ENCODE peak calls at places on chromosomes 2 and 18, in six cellular contexts. G is kidney, X is left ventricle myocardium inferior, J is thyroid gland, S is lower lobe of right lung, U is type B pancreatic cell. T is an unnamed sample.

GRCh38 chr2:190382851-190383250 is 25.3 kb upstream of the MFSD6 start:
- DNase-seq in G (no peak), X (no peak), J (peak), S (no peak), U (no peak), T (no peak)

GRCh38 chr2:177599072-177599688 is 206.6 kb downstream of the AGPS start:
- DNase-seq in G (no peak), X (no peak), J (no peak), S (no peak), U (no peak), T (no peak)

GRCh38 chr2:23322813-23323212 is 62.2 kb upstream of the KLHL29 start:
- DNase-seq in G (no peak), X (no peak), J (no peak), S (no peak), U (no peak), T (no peak)

GRCh38 chr18:44754567-44754966 is 73.9 kb downstream of the SETBP1 start:
- DNase-seq in G (no peak), X (no peak), J (no peak), S (no peak), U (no peak), T (no peak)

GRCh38 chr18:63120541-63121059 is 199.0 kb downstream of the BCL2 start:
- DNase-seq in G (no peak), X (no peak), J (no peak), S (no peak), U (no peak), T (no peak)

GRCh38 chr2:138373993-138374408 is 127.6 kb upstream of the SPOPL start:
- DNase-seq in G (no peak), X (no peak), J (no peak), S (no peak), U (no peak), T (no peak)

GRCh38 chr18:58565021-58565420 is 63.9 kb downstream of the ALPK2 start:
- DNase-seq in G (no peak), X (no peak), J (no peak), S (no peak), U (no peak), T (no peak)

GRCh38 chr18:78144669-78145068 is 834.9 kb upstream of the SALL3 start:
- DNase-seq in G (no peak), X (no peak), J (peak), S (no peak), U (no peak), T (no peak)

GRCh38 chr2:228318218-228318617 is 136.7 kb upstream of the SPHKAP start:
- DNase-seq in G (no peak), X (no peak), J (no peak), S (no peak), U (no peak), T (peak)
- TF ChIP-seq CTCF in G (peak), X (peak), J (no peak), S (peak), U (peak), T (peak)

DNA sequence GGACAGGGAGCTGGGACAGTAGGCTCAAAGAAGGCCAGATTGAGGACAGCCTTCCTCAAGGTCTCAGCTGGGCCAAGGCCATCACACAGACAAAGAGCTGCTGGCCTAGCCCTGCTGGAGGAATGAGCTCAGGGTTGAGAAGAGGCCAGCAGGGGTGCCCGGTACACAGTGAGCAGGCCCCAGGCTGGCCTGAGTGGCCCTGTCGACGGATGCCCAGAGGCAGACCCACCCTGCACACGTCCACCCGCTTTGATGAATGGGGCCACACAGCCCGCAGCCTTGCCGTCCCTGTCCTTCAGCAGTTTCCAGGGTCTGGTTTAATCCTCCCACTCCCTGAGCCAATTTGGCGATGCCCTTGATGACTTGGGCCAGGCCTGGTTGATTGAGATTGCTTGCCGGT is 141.5 kb downstream of the CTIF start:
- DNase-seq in G (peak), X (no peak), J (no peak), S (no peak), U (no peak), T (no peak)
- TF ChIP-seq CTCF in G (no peak), X (no peak), J (no peak), S (no peak), U (no peak), T (no peak)

DNA sequence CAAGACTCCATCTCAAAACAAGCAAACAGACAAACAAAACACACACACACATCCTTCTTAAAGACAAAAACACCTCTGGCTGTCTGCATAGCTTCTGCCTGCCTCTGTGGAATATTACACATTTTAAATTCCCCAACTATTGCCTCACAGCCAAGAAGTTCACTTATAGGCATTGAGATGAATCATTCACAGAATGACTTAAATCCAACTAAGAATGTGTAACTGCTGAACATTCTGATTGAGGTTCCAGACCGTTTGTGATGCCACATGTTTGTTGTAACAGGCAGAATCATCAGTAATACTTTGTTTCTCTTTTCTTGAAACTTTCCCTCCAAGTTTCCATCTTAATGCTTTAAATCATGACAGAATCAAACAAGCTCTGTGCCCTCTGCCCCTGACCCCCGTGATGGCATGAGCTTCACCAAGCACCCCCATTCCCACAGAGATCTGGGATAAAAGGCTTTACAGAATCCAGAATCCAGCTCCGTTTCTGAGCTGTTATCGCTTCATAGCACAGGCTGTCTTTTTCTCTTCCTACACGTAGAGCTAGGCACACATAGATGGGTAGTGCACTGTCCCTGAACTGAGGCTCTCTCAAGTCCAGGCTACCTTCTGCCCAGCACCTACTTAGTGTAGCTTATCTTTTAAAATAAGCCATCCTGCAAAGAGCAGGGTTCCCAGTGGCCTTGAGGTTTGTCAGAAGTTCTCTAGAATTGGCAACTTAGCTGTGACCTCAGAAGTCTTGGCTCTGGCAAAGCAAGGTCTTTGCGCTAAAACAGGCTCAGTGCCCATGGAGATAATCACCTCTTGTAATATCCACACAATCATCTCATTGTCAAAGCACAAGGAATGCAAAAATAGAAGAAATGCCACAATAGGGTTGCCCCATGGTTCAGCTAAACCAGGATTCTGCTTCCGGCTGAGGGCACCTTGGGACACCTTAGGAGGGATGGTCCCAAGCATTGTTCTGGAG is 32.9 kb downstream of the EPAS1 start:
- DNase-seq in G (no peak), X (no peak), J (no peak), S (no peak), U (no peak), T (no peak)
- TF ChIP-seq CTCF in G (no peak), X (no peak), J (no peak), S (no peak), U (no peak), T (no peak)

GRCh38 chr18:80132196-80132812 is 23.2 kb downstream of the ADNP2 start:
- DNase-seq in G (no peak), X (no peak), J (no peak), S (no peak), U (no peak), T (no peak)
- TF ChIP-seq CTCF in G (no peak), X (no peak), J (no peak), S (no peak), U (no peak), T (no peak)

DNA sequence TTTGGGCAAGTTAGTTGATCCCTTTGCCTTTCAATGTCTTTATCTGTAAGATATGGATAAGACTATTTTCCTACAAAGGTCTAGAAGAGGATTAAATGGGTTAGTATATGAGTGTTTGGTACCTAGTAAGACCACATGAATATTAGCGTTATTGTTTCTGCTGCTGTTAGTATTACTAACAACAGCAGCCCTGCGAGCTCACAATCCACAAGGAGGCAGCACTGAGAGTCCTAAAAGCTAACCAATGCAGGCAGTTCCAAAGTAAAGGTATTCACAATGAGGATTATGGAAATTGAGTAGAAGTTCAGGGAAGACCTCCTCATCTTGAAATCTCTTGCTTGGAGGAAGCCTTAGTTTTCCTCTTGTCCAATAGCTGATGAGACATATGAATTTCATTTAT is 248.9 kb downstream of the TDRD15 start:
- DNase-seq in G (no peak), X (no peak), J (no peak), S (no peak), U (no peak), T (no peak)
- TF ChIP-seq CTCF in G (peak), X (peak), J (no peak), S (peak), U (peak), T (peak)

DNA sequence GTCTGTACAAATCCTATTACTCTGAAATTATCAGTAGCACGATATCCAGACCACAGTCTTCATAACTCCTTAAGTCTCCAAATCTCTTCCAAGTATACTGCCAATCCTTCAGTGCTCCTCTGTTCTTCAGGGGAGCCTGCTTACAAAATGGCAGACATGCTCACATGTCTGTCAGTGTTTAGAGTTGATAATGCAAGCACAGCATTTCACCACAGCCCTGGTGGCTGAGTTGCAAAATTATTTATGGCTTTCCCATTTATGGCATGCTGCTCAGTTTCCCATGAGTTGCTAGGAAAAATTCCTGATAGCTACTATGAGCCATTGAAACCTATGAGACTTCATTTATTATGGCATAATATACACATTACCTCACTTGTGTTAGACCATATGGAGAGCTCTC is 448.7 kb upstream of the TCF4 start:
- DNase-seq in G (no peak), X (no peak), J (no peak), S (no peak), U (no peak), T (no peak)
- TF ChIP-seq CTCF in G (no peak), X (no peak), J (no peak), S (no peak), U (no peak), T (no peak)

GRCh38 chr2:127790694-127791529 is 20.1 kb downstream of the WDR33 start:
- DNase-seq in G (no peak), X (no peak), J (no peak), S (no peak), U (no peak), T (no peak)

GRCh38 chr2:127786048-127786809 is 24.7 kb downstream of the WDR33 start:
- DNase-seq in G (no peak), X (no peak), J (no peak), S (no peak), U (no peak), T (no peak)

DNA sequence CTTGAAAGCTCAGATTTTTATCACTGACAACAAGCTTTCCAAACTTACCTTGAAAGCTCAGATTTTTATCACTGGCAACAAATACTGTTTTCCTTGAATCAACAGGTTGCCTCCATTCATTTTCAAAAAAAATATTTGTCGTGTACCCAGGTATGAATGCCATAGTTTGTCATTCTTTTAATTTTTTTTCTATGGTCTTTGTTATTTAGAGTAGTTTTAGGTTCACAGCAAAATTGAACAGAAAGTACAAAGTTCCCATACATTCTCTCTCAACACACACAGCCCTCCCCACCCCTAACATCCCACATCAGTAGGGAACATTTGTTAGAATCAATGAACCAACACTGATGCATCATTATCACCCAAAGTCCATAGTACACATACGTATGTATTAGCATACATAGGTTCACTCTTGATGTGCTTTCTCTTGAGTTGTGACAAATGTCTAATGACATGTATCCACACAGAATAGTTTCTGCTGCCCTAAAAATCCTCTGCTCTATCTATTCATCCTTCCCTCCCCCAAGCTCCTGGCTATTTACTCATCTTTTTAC is 25.9 kb downstream of the WDR33 start:
- DNase-seq in G (no peak), X (no peak), J (no peak), S (no peak), U (no peak), T (no peak)
- TF ChIP-seq CTCF in G (no peak), X (no peak), J (no peak), S (no peak), U (no peak), T (no peak)

DNA sequence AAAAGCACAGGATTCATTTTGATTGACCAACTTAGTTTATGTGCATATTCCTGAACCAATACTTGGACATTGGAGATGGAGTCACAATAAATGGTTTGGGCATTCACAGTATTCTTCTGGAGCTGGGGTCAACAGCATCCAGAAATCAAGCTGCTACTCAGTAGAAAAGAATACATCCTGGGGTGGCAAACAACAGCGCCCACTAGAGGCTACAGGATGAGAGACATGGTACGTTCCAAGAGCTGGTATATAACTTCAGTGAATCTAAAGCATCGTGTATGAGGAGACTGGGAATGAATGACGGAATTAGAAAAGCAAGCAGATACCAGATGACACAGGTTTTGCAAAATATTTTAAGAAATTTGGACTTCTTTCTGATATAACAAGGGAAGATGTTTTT is 142.9 kb upstream of the FIGN start:
- DNase-seq in G (no peak), X (no peak), J (peak), S (no peak), U (no peak), T (peak)
- TF ChIP-seq CTCF in G (peak), X (peak), J (no peak), S (peak), U (peak), T (peak)

GRCh38 chr2:84458436-84459027 is 548 bp downstream of the SUCLG1 start:
- DNase-seq in G (no peak), X (no peak), J (peak), S (no peak), U (no peak), T (no peak)
- TF ChIP-seq CTCF in G (no peak), X (no peak), J (no peak), S (no peak), U (no peak), T (no peak)

GRCh38 chr18:48777737-48778111 is 173.0 kb downstream of the SMAD7 start:
- DNase-seq in G (peak), X (no peak), J (no peak), S (peak), U (no peak), T (no peak)
- TF ChIP-seq CTCF in G (no peak), X (no peak), J (no peak), S (no peak), U (no peak), T (no peak)